ENCODE peak calls at places on chromosomes 13 and 19, in five cellular contexts. J is psoas muscle, E is mammary epithelial cell, S is AG04450, D is astrocyte of the spinal cord. H is an unnamed sample.

GRCh38 chr19:10655457-10656312 is 1.5 kb downstream of the ILF3 start:
- DNase-seq in S (no peak), E (peak), D (peak), J (no peak), H (no peak)

GRCh38 chr19:48354332-48354992 is 9.3 kb downstream of the TMEM143 start:
- DNase-seq in J (no peak), S (no peak), E (no peak), D (peak), H (no peak)

GRCh38 chr13:47004552-47004951 is 107.7 kb upstream of the HTR2A start:
- DNase-seq in J (no peak), D (no peak), S (no peak), E (no peak), H (no peak)

GRCh38 chr13:28621439-28621838 is 37.5 kb upstream of the POMP start:
- DNase-seq in E (no peak), D (no peak), J (no peak), S (no peak), H (no peak)

GRCh38 chr19:43765109-43765876 is 10.5 kb upstream of the SMG9 start:
- DNase-seq in E (peak), D (peak), S (peak), J (peak), H (peak)

GRCh38 chr13:30843548-30843947 is 62.5 kb upstream of the MEDAG start:
- DNase-seq in D (no peak), J (no peak), S (no peak), E (no peak), H (no peak)

GRCh38 chr13:97339019-97339988 is 94.7 kb upstream of the RAP2A start:
- DNase-seq in S (peak), E (peak), J (no peak), D (peak), H (no peak)

GRCh38 chr13:112968380-112968909 is 569 bp upstream of the MCF2L start:
- DNase-seq in D (no peak), E (no peak), S (no peak), J (peak), H (no peak)

GRCh38 chr19:33194527-33194883 is 375 bp downstream of the LRP3 start:
- DNase-seq in J (peak), S (no peak), E (no peak), D (no peak), H (no peak)

GRCh38 chr13:74301200-74302063 is 167.2 kb upstream of the KLF12 start:
- DNase-seq in D (peak), E (no peak), S (no peak), J (no peak), H (no peak)

GRCh38 chr19:6271251-6271650 is 8.5 kb downstream of the MLLT1 start:
- DNase-seq in J (no peak), D (no peak), E (no peak), S (no peak), H (no peak)

GRCh38 chr19:2374808-2375207 is 14.7 kb downstream of the TMPRSS9 start:
- DNase-seq in D (no peak), J (no peak), E (no peak), S (no peak), H (no peak)

GRCh38 chr13:113397606-113398425 is 33.9 kb upstream of the GRTP1 start:
- DNase-seq in D (no peak), E (no peak), S (no peak), J (no peak), H (no peak)

GRCh38 chr19:45785097-45785496 is 2.8 kb upstream of the DMPK start:
- DNase-seq in D (no peak), E (no peak), J (no peak), S (no peak), H (no peak)

GRCh38 chr13:36190771-36191170 is 23.6 kb downstream of the SOHLH2 start:
- DNase-seq in S (no peak), J (no peak), D (peak), E (no peak), H (no peak)

GRCh38 chr13:47858678-47859050 is 142.4 kb downstream of the SUCLA2 start:
- DNase-seq in E (peak), D (peak), J (no peak), S (peak), H (no peak)

GRCh38 chr13:21595546-21595822 is 8.5 kb downstream of the MICU2 start:
- DNase-seq in S (no peak), J (no peak), D (no peak), E (no peak), H (no peak)

GRCh38 chr19:17244618-17245534 is 843 bp downstream of the NR2F6 start:
- DNase-seq in S (no peak), E (no peak), J (peak), D (no peak), H (no peak)

GRCh38 chr19:37983916-37984315 is 76.9 kb downstream of the SIPA1L3 start:
- DNase-seq in S (no peak), D (no peak), J (no peak), E (peak), H (no peak)

GRCh38 chr13:33379597-33379996 is 94.0 kb upstream of the STARD13 start:
- DNase-seq in S (no peak), J (no peak), E (no peak), D (no peak), H (no peak)

GRCh38 chr13:92307752-92308151 is 909.3 kb downstream of the GPC5 start:
- DNase-seq in E (no peak), J (no peak), D (no peak), S (no peak), H (no peak)

GRCh38 chr13:73146705-73147104 is 87.9 kb downstream of the KLF5 start:
- DNase-seq in D (no peak), E (no peak), J (no peak), S (no peak), H (no peak)

GRCh38 chr19:2428027-2428690 is 773 bp upstream of the TIMM13 start:
- DNase-seq in J (peak), D (no peak), S (no peak), E (no peak), H (no peak)

GRCh38 chr13:35465345-35465744 is 11.1 kb downstream of the MAB21L1 start:
- DNase-seq in J (no peak), S (no peak), D (no peak), E (no peak), H (no peak)

GRCh38 chr19:870963-871401 is 11.5 kb downstream of the CFD start:
- DNase-seq in S (no peak), E (no peak), J (peak), D (peak), H (no peak)

GRCh38 chr19:871446-872265 is 12.2 kb downstream of the CFD start:
- DNase-seq in J (peak), S (no peak), D (no peak), E (no peak), H (no peak)

GRCh38 chr19:873084-874019 is 13.9 kb downstream of the CFD start:
- DNase-seq in D (no peak), J (peak), S (no peak), E (peak), H (peak)

GRCh38 chr19:870314-870713 is 10.8 kb downstream of the CFD start:
- DNase-seq in J (no peak), D (no peak), S (no peak), E (no peak), H (no peak)

DNA sequence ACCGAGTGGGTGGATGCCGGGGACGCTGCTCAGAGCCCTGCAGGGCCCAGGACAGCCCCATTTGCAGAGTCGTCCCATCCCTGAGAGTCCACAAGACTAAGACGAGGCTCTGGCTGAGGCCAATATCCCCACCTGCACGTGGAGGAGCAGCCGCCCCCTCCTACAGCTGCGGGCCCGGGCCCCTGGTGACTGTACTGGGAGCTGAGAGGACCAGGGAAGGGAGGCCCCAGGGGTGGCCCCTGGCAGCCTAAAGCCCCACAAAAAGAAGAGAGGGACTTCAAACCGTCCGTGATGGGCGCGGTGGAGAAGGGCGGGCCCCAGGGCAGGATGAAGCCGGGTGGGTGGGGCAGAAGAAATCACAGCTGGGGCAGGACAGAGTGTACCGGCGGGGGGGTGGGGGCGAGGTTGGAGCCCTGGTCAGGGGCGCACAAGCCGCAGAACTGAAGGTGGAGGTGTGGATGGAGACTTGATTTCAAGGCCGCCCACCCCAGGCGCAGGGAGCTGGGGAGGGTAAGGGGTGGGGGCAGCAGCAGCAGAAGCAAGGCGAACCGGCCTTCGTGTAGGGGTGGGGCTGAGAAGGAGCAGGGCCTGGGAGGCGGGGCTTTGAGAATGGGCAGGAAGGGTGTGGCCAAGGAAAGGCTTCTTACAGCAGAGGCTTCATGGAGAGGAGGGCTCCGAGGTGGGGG is 12.9 kb downstream of the CFD start:
- DNase-seq in E (peak), J (peak), S (no peak), D (peak), H (peak)
- H3K4me3 ChIP-seq in E (no peak), J (no peak), S (no peak), D (no peak), H (no peak)

GRCh38 chr19:14072535-14073231 is at the start of gene MISP3:
- DNase-seq in E (peak), D (no peak), S (no peak), J (peak), H (no peak)

GRCh38 chr19:14070268-14071050 is 2.1 kb upstream of the MISP3 start:
- DNase-seq in S (no peak), E (no peak), D (no peak), J (no peak), H (no peak)

GRCh38 chr19:14078406-14078805 is 5.8 kb downstream of the MISP3 start:
- DNase-seq in J (no peak), E (no peak), S (no peak), D (no peak), H (no peak)

GRCh38 chr19:14073925-14074838 is 1.6 kb downstream of the MISP3 start:
- DNase-seq in J (no peak), E (peak), D (no peak), S (no peak), H (no peak)

DNA sequence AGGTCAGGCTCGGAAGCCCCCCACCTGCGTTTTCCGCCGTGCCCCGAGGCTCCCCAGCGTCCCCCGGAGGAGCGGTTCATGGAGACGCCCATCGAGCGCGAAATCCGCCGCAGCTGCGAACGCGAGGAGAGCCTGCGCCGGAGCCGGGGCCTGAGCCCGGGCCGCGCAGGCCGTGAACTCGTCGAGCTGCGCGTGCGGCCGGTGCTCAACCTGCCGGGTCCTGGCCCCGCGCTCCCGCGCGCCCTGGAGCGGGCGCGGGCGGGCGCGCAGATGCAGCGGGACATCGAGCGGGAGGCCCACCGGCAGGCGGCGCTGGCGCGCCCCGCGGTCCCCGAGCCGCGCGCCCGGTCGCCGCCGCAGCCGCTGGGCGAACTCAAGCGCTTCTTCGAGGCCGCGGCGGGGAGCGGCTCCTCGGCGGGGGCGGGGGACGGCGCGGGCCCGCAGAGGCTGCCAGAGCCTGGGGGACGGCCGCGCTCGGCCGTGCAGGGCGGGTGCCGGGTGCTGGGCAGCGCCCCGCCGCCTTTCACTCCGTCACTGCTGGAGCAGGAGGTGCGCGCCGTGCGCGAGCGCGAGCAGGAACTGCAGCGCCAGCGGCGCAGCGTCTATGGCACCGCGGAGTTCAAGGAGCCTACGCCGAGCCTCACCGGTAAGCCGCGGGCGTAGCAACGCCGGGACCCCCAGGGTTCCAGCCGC is 792 bp downstream of the MISP3 start:
- DNase-seq in D (peak), E (peak), S (no peak), J (peak), H (no peak)
- TF ChIP-seq CTCF in D (peak), E (peak), S (no peak), J (peak), H (peak)

DNA sequence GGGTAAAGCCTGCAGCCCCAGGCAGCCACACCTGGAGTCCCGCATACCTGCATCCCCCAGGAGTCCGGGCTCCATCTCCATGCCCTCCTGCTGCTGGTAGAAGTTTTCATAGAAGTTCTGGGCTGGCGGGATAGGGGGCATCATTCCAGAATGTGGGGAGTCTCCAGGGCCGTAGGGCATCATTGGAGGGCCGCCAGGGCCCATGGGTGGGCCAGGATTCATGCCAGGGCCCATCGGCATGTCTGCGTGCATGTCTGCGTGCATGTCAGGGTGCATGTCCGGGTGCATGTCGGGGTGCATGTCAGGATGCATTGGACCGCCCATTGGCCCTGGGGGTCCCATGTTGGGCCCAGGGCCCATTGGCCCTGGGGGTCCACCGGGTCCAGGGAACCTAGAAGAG is 23.3 kb upstream of the TMEM160 start:
- DNase-seq in S (no peak), E (no peak), J (no peak), D (no peak), H (no peak)
- H3K4me3 ChIP-seq in S (no peak), E (no peak), J (no peak), D (no peak), H (no peak)

GRCh38 chr19:19429361-19429760 is 23.9 kb downstream of the GATAD2A start:
- DNase-seq in D (no peak), S (no peak), E (peak), J (no peak), H (no peak)
- TF ChIP-seq CTCF in D (no peak), S (no peak), E (no peak), J (no peak), H (no peak)

DNA sequence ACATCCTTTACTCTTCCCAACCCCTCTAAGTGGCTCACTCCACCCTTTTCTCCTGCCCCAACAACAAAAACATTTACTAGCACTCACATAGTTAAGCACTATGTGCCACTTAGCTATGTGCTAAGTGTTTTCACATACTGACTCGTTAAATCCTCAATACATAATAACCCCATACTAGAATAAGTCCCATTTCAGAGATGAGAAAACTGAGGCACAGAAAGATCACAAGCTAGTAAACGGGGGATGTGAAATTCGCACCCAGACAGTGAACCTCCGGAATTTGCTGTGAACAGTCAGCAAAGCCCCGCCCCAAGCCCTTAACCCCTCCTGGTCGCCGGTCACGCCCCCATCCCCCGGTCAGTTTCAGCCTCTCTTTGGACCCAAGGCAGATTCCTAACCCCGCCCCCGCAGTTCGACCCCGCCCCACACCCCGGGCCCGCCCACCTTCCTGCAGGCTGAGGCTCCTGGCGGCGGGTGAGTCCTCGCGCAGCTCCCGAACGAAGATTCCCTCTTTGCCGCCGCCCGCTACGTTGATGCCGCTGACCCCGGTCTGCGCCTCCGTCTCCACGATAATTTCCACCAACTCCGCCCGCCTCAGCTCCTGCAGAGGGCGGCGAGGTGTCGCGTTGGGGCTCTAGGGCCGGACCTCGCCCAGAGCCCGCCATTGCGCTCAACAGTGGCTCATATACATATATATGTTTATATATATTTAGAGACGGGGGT is 9.8 kb downstream of the PRX start:
- DNase-seq in S (peak), D (peak), E (peak), J (peak), H (peak)
- H3K4me3 ChIP-seq in S (peak), D (peak), E (peak), J (peak), H (peak)

GRCh38 chr19:15702590-15702930 is 25.3 kb upstream of the OR10H2 start:
- DNase-seq in D (no peak), S (no peak), E (peak), J (peak), H (no peak)
- TF ChIP-seq CTCF in D (no peak), S (no peak), E (no peak), J (no peak), H (peak)

DNA sequence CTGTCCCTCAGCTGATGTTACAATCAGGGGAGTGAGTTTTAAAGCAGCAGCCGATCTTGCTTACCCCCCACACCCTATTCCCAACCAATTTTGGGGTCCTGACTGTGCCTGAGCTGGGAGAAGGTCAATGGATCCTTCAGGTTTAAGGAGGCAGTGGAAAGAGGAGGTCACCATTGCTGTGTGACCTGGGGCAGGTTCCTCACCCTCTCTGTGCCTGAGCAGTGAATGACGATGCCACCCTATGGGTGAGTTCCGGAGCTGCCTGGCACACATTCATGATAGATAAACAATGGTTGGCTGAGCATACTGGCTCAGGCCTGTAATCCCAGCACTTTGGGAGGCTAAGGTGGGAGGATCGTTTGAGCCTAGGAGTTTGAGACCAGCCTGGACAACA is 20.3 kb upstream of the JUND start:
- DNase-seq in E (no peak), S (no peak), D (no peak), J (no peak), H (no peak)
- H3K4me3 ChIP-seq in E (no peak), S (no peak), D (no peak), J (no peak), H (no peak)

H was measured in GM12864.